ENCODE peak calls at places on chromosomes 2 and 18, in four cellular contexts. B, X, E and U are unnamed samples.

GRCh38 chr2:150478206-150478974 is 9.1 kb downstream of the RND3 start:
- DNase-seq in X (no peak), E (no peak), B (no peak), U (no peak)

GRCh38 chr18:45245036-45245638 is 370.1 kb upstream of the SLC14A2 start:
- DNase-seq in B (no peak), E (no peak), X (no peak), U (no peak)

GRCh38 chr18:51120809-51121596 is 76.5 kb downstream of the MEX3C start:
- DNase-seq in E (no peak), X (no peak), B (no peak), U (no peak)

GRCh38 chr2:170310876-170311502 is 133.0 kb downstream of the MYO3B start:
- DNase-seq in B (no peak), X (no peak), E (peak; percentile 41), U (no peak)

GRCh38 chr2:201234167-201235139 is 25.9 kb upstream of the CASP8 start:
- DNase-seq in E (no peak), B (no peak), X (no peak), U (no peak)

GRCh38 chr2:1721706-1722483 is 22.4 kb downstream of the PXDN start:
- DNase-seq in B (no peak), E (no peak), X (no peak), U (no peak)

GRCh38 chr2:71453404-71454220 is at the start of gene DYSF:
- DNase-seq in B (peak; percentile 88), E (no peak), X (peak; percentile 47), U (no peak)

GRCh38 chr2:216391401-216391800 is 19.1 kb upstream of the MARCHF4 start:
- DNase-seq in E (no peak), B (no peak), X (no peak), U (no peak)

GRCh38 chr2:218999021-218999880 is 6.0 kb upstream of the CRYBA2 start:
- DNase-seq in B (peak; percentile 30), E (no peak), X (no peak), U (no peak)

GRCh38 chr2:127381762-127382161 is 6.0 kb downstream of the MAP3K2 start:
- DNase-seq in B (no peak), E (no peak), X (no peak), U (no peak)

GRCh38 chr18:31738460-31739407 is 21.9 kb downstream of the SLC25A52 start:
- DNase-seq in X (no peak), E (no peak), B (peak; percentile 24), U (peak; percentile 65)

GRCh38 chr2:112794131-112794733 is 9.9 kb upstream of the IL1A start:
- DNase-seq in X (no peak), E (no peak), B (peak; percentile 76), U (peak; percentile 49)

GRCh38 chr2:157948856-157949255 is 72.7 kb upstream of the ACVR1 start:
- DNase-seq in E (no peak), X (no peak), B (no peak), U (no peak)

GRCh38 chr2:174771631-174772491 is 7.6 kb upstream of the CHRNA1 start:
- DNase-seq in B (peak; percentile 74), E (no peak), X (peak; percentile 93), U (peak; percentile 44)

GRCh38 chr2:176599796-176600485 is 330.7 kb downstream of the MTX2 start:
- DNase-seq in B (no peak), X (no peak), E (no peak), U (no peak)

GRCh38 chr2:166516712-166517303 is 22.8 kb upstream of the SCN7A start:
- DNase-seq in E (no peak), X (no peak), B (peak; percentile 13), U (no peak)

GRCh38 chr2:50344509-50345106 is 687.3 kb downstream of the NRXN1 start:
- DNase-seq in B (no peak), X (no peak), E (no peak), U (no peak)

GRCh38 chr18:61898576-61899205 is 5.9 kb upstream of the RNF152 start:
- DNase-seq in E (no peak), B (no peak), X (no peak), U (no peak)

GRCh38 chr2:238895901-238896600 is 48.2 kb downstream of the TWIST2 start:
- DNase-seq in E (no peak), X (peak; percentile 23), B (no peak), U (no peak)

GRCh38 chr2:10844083-10844482 is 31.5 kb upstream of the PDIA6 start:
- DNase-seq in E (no peak), B (no peak), X (peak; percentile 49), U (no peak)

GRCh38 chr18:12742453-12742852 is 39.6 kb downstream of the PSMG2 start:
- DNase-seq in B (no peak), E (no peak), X (no peak), U (no peak)

GRCh38 chr2:188527110-188527509 is 235.4 kb downstream of the GULP1 start:
- DNase-seq in B (no peak), E (no peak), X (no peak), U (no peak)

GRCh38 chr18:22185298-22185697 is 15.9 kb downstream of the GATA6 start:
- DNase-seq in B (no peak), E (no peak), X (no peak), U (no peak)

GRCh38 chr18:57437433-57437781 is 2.2 kb downstream of the ONECUT2 start:
- DNase-seq in B (no peak), X (no peak), E (no peak), U (no peak)

GRCh38 chr2:118535171-118535817 is 312.2 kb downstream of the EN1 start:
- DNase-seq in B (no peak), E (no peak), X (no peak), U (no peak)

GRCh38 chr2:104040739-104041138 is 813.2 kb upstream of the POU3F3 start:
- DNase-seq in B (no peak), X (no peak), E (no peak), U (no peak)

GRCh38 chr2:173654896-173655265 is 300.2 kb downstream of the CDCA7 start:
- DNase-seq in X (no peak), E (no peak), B (no peak), U (no peak)

GRCh38 chr2:161625314-161625919 is 1.2 kb downstream of the SLC4A10 start:
- DNase-seq in E (no peak), X (peak; percentile 33), B (no peak), U (no peak)

GRCh38 chr2:30267576-30267975 is 36.2 kb downstream of the LBH start:
- DNase-seq in E (no peak), X (no peak), B (no peak), U (no peak)

GRCh38 chr2:151840216-151840691 is 12.0 kb upstream of the ARL5A start:
- DNase-seq in E (peak; percentile 82), X (no peak), B (no peak), U (no peak)
- TF ChIP-seq EGR1 in E (no peak), X (no peak), B (no peak), U (no peak)

DNA sequence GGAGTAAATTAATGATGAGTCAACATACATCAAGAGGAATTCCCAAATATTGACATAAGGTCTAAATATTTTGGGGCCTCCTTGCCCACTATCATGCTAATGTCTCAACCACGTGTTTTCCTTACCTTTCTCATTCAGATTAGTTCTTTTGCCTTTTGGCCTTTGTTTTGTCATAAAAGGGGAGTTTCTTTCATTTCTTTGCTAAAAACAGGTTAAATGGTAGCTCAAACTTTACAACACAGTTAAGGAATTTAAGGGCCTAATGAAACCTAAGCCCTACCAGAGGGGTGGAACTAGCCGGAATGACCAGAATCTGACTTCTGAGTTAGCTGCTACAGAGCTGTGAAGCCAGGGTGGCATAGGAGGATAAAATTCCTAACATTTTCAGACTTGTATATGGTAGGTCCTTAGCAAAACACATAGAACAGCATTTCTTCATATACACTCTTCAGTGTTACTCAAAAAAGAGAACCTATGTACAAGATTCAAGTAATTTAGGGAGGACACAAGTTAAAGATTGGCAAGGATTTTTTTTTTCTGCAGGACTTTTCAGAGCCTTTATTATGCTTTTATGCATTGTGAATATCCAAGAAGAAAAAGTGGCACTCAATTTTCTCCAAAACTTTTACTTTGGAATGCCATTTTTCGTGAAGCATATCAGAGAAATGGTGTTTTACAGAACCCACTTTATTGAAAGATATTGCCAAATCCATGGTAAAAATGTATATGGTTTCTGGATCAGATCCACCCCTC is 633.1 kb downstream of the ARHGAP15 start:
- DNase-seq in X (peak; percentile 57), B (no peak), E (no peak), U (no peak)
- TF ChIP-seq SRF in X (no peak), B (no peak), E (no peak), U (no peak)

GRCh38 chr2:198055726-198056125 is 251.3 kb downstream of the PLCL1 start:
- DNase-seq in B (no peak), E (no peak), X (no peak), U (no peak)
- TF ChIP-seq EGR1 in B (no peak), E (no peak), X (no peak), U (no peak)

GRCh38 chr2:160582481-160583161 is 89.0 kb upstream of the RBMS1 start:
- DNase-seq in X (no peak), B (no peak), E (no peak), U (no peak)

GRCh38 chr2:160584972-160585494 is 91.4 kb upstream of the RBMS1 start:
- DNase-seq in X (no peak), E (no peak), B (no peak), U (no peak)

GRCh38 chr2:160583823-160584537 is 90.4 kb upstream of the RBMS1 start:
- DNase-seq in X (no peak), B (no peak), E (no peak), U (no peak)

GRCh38 chr2:160581448-160581847 is 87.8 kb upstream of the RBMS1 start:
- DNase-seq in B (no peak), E (no peak), X (peak; percentile 10), U (no peak)

DNA sequence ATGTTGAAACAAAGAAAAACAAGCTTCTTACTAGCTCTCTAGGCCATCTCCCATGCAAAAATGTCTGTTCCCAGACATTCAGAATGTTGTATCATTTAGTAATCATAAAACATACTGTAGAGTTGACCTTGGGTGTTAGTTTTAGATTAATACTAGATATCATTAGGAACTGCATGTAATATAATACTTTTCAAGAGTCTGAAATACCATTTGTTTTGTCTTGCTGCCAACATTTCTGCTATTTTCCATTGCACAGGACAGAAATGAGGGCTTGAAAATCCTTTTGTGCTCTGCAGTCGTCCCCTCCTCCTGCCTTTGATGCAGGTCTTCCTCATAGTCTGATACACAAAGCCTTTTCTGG is 89.5 kb upstream of the RBMS1 start:
- DNase-seq in B (no peak), E (no peak), X (no peak), U (no peak)
- TF ChIP-seq SRF in B (no peak), E (no peak), X (no peak), U (no peak)

GRCh38 chr2:80028051-80028450 is 276.5 kb downstream of the LRRTM1 start:
- DNase-seq in E (no peak), X (no peak), B (no peak), U (no peak)
- TF ChIP-seq EGR1 in E (no peak), X (no peak), B (no peak), U (no peak)

DNA sequence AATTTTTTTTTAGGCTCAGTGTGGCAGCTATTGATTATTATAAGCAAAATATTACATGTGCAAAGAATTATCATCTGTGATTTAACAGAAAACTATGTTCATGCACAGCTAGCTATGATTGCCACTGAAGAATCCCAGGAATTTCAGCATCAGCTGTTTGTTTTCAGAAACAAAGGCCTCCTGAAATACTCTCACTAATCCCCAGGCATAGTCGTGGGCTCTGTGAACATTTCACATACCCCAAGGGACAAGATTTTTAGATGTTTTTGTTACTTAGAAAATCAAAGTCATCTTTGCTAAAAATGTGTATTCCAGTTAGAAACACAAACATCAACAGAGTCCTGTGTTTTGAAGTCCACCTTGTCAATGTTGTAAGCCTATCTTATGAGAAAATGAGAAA is 156.1 kb downstream of the MYO1B start:
- DNase-seq in E (no peak), X (no peak), B (no peak), U (no peak)
- TF ChIP-seq SRF in E (no peak), X (no peak), B (no peak), U (no peak)